ENCODE peak calls at places on chromosomes 12 and 14, in seven cellular contexts. One of them, this sample, is unnamed.

GRCh38 chr14:100076133-100076532 is 10.9 kb downstream of the EVL start:
- DNase-seq in CD8-positive, alpha-beta memory T cell: no peak
- DNase-seq in T-helper 17 cell: no peak
- DNase-seq in ecto neural progenitor cell: no peak
- DNase-seq in fibroblast of the conjunctiva: no peak
- DNase-seq in caudate nucleus: no peak
- DNase-seq in foreskin fibroblast: peak
- DNase-seq in this sample: peak

GRCh38 chr12:78820946-78821345 is 43.6 kb upstream of the SYT1 start:
- DNase-seq in CD8-positive, alpha-beta memory T cell: no peak
- DNase-seq in T-helper 17 cell: no peak
- DNase-seq in ecto neural progenitor cell: no peak
- DNase-seq in fibroblast of the conjunctiva: no peak
- DNase-seq in caudate nucleus: no peak
- DNase-seq in foreskin fibroblast: no peak
- DNase-seq in this sample: no peak

GRCh38 chr12:120413901-120414695 is 23.8 kb upstream of the COX6A1 start:
- DNase-seq in CD8-positive, alpha-beta memory T cell: no peak
- DNase-seq in T-helper 17 cell: no peak
- DNase-seq in ecto neural progenitor cell: peak
- DNase-seq in fibroblast of the conjunctiva: no peak
- DNase-seq in caudate nucleus: no peak
- DNase-seq in foreskin fibroblast: no peak
- DNase-seq in this sample: no peak

GRCh38 chr14:21825147-21825743 is 151.6 kb upstream of the OR4E1 start:
- DNase-seq in CD8-positive, alpha-beta memory T cell: no peak
- DNase-seq in T-helper 17 cell: no peak
- DNase-seq in ecto neural progenitor cell: no peak
- DNase-seq in fibroblast of the conjunctiva: no peak
- DNase-seq in caudate nucleus: no peak
- DNase-seq in foreskin fibroblast: no peak
- DNase-seq in this sample: peak

GRCh38 chr12:64029013-64029857 is 184.7 kb downstream of the SRGAP1 start:
- DNase-seq in CD8-positive, alpha-beta memory T cell: no peak
- DNase-seq in T-helper 17 cell: no peak
- DNase-seq in ecto neural progenitor cell: no peak
- DNase-seq in fibroblast of the conjunctiva: no peak
- DNase-seq in caudate nucleus: no peak
- DNase-seq in foreskin fibroblast: peak
- DNase-seq in this sample: no peak

GRCh38 chr12:47556631-47557030 is 149.2 kb downstream of the RPAP3 start:
- DNase-seq in CD8-positive, alpha-beta memory T cell: no peak
- DNase-seq in T-helper 17 cell: no peak
- DNase-seq in ecto neural progenitor cell: no peak
- DNase-seq in fibroblast of the conjunctiva: no peak
- DNase-seq in caudate nucleus: no peak
- DNase-seq in foreskin fibroblast: no peak
- DNase-seq in this sample: no peak

GRCh38 chr14:96274122-96274910 is 18.3 kb downstream of the BDKRB1 start:
- DNase-seq in CD8-positive, alpha-beta memory T cell: no peak
- DNase-seq in T-helper 17 cell: no peak
- DNase-seq in ecto neural progenitor cell: no peak
- DNase-seq in fibroblast of the conjunctiva: peak
- DNase-seq in caudate nucleus: peak
- DNase-seq in foreskin fibroblast: peak
- DNase-seq in this sample: no peak

GRCh38 chr12:45469902-45470301 is 254.0 kb downstream of the ANO6 start:
- DNase-seq in CD8-positive, alpha-beta memory T cell: no peak
- DNase-seq in T-helper 17 cell: no peak
- DNase-seq in ecto neural progenitor cell: no peak
- DNase-seq in fibroblast of the conjunctiva: no peak
- DNase-seq in caudate nucleus: no peak
- DNase-seq in foreskin fibroblast: no peak
- DNase-seq in this sample: no peak

GRCh38 chr12:40717576-40717975 is 25.3 kb downstream of the CNTN1 start:
- DNase-seq in CD8-positive, alpha-beta memory T cell: no peak
- DNase-seq in T-helper 17 cell: no peak
- DNase-seq in ecto neural progenitor cell: no peak
- DNase-seq in fibroblast of the conjunctiva: no peak
- DNase-seq in caudate nucleus: no peak
- DNase-seq in foreskin fibroblast: no peak
- DNase-seq in this sample: no peak

This sample was measured in MV-4-11.